ENCODE peak calls at places on chromosomes 4 and X, in eight cellular contexts. P, K, N, U, Q, R, H and E are unnamed samples.

GRCh38 chr4:176150704-176151103 is 44.7 kb downstream of the SPATA4 start:
- DNase-seq in K (no peak), P (no peak), U (no peak), R (no peak), Q (no peak), N (no peak), H (no peak), E (no peak)

GRCh38 chrX:122626871-122627270 is 557.2 kb upstream of the GRIA3 start:
- DNase-seq in U (no peak), P (no peak), Q (no peak), H (no peak), R (no peak), N (no peak), K (no peak), E (no peak)

GRCh38 chr4:70892086-70892769 is 9.9 kb upstream of the MOB1B start:
- DNase-seq in Q (peak; percentile 76), K (peak; percentile 42), H (no peak), R (no peak), U (peak; percentile 12), N (no peak), P (no peak), E (no peak)

GRCh38 chr4:117311215-117311614 is 225.8 kb upstream of the TRAM1L1 start:
- DNase-seq in Q (no peak), H (no peak), U (no peak), R (no peak), N (no peak), K (no peak), P (no peak), E (no peak)

GRCh38 chrX:127305013-127305412 is 485.5 kb downstream of the PRR32 start:
- DNase-seq in U (no peak), H (no peak), R (no peak), Q (no peak), P (no peak), K (no peak), N (no peak), E (no peak)

GRCh38 chr4:105896461-105896939 is 1.2 kb downstream of the NPNT start:
- DNase-seq in Q (no peak), N (no peak), P (peak; percentile 68), U (peak; percentile 48), H (no peak), K (no peak), R (no peak), E (peak; percentile 80)

GRCh38 chr4:304987-305680 is at the start of gene ZNF732:
- DNase-seq in N (peak; percentile 15), U (no peak), K (peak; percentile 3), P (peak; percentile 99), Q (no peak), H (peak; percentile 77), R (no peak), E (no peak)

GRCh38 chrX:24607616-24608015 is 39.5 kb downstream of the PCYT1B start:
- DNase-seq in K (no peak), H (no peak), U (no peak), R (no peak), P (no peak), Q (no peak), N (no peak), E (no peak)

GRCh38 chr4:59571805-59572430 is 1628.2 kb upstream of the ADGRL3 start:
- DNase-seq in H (no peak), N (no peak), K (no peak), Q (no peak), U (no peak), P (no peak), R (no peak), E (no peak)

GRCh38 chrX:132114607-132115006 is 13.2 kb downstream of the FRMD7 start:
- DNase-seq in P (no peak), R (no peak), K (peak; percentile 2), Q (no peak), N (no peak), H (no peak), U (no peak), E (no peak)

GRCh38 chrX:119729408-119730201 is 28.8 kb upstream of the SOWAHD start:
- DNase-seq in U (peak; percentile 64), R (peak; percentile 45), Q (peak; percentile 52), N (peak; percentile 77), K (peak; percentile 69), H (peak; percentile 58), P (peak; percentile 80), E (peak; percentile 81)

GRCh38 chr4:87973283-87974169 is 2.0 kb upstream of the SPP1 start:
- DNase-seq in K (peak; percentile 47), P (peak; percentile 88), R (no peak), Q (peak; percentile 56), N (peak; percentile 93), U (peak; percentile 30), H (peak; percentile 89), E (peak; percentile 85)

GRCh38 chr4:108072300-108072699 is 82.6 kb downstream of the HADH start:
- DNase-seq in Q (no peak), R (no peak), H (no peak), P (no peak), U (peak; percentile 46), K (no peak), N (no peak), E (no peak)

GRCh38 chr4:5730993-5731975 is 20.3 kb downstream of the EVC start:
- DNase-seq in P (no peak), H (no peak), U (no peak), Q (no peak), N (no peak), K (no peak), R (no peak), E (no peak)

GRCh38 chr4:74105656-74106275 is 6.8 kb upstream of the CXCL2 start:
- DNase-seq in N (no peak), U (no peak), H (peak; percentile 35), K (no peak), Q (no peak), P (no peak), R (no peak), E (no peak)

GRCh38 chr4:163694385-163694784 is 199.9 kb downstream of the TMA16 start:
- DNase-seq in K (no peak), H (peak; percentile 47), R (no peak), U (no peak), Q (no peak), N (no peak), P (peak; percentile 23), E (no peak)

GRCh38 chr4:4443821-4444220 is 56.9 kb downstream of the NSG1 start:
- DNase-seq in R (no peak), P (peak; percentile 46), H (peak; percentile 66), U (no peak), N (peak; percentile 68), Q (no peak), K (peak; percentile 70), E (no peak)

GRCh38 chr4:27082786-27083185 is 222.1 kb downstream of the STIM2 start:
- DNase-seq in Q (no peak), P (no peak), H (no peak), U (no peak), K (no peak), R (no peak), N (no peak), E (no peak)

GRCh38 chr4:7909966-7910720 is 29.5 kb downstream of the AFAP1 start:
- DNase-seq in H (no peak), P (no peak), Q (no peak), R (no peak), N (peak; percentile 83), U (no peak), K (no peak), E (no peak)

GRCh38 chrX:40148189-40148438 is 50.4 kb upstream of the BCOR start:
- DNase-seq in H (no peak), N (no peak), Q (no peak), R (no peak), U (no peak), K (no peak), P (no peak), E (no peak)

GRCh38 chrX:40145670-40146470 is 48.1 kb upstream of the BCOR start:
- DNase-seq in Q (no peak), H (no peak), R (no peak), P (no peak), K (no peak), U (no peak), N (no peak), E (peak; percentile 68)

GRCh38 chrX:40145001-40145631 is 47.4 kb upstream of the BCOR start:
- DNase-seq in R (no peak), P (peak; percentile 66), K (no peak), N (peak; percentile 71), U (no peak), Q (no peak), H (no peak), E (peak; percentile 90)

GRCh38 chrX:40147399-40148188 is 49.8 kb upstream of the BCOR start:
- DNase-seq in R (no peak), U (no peak), P (peak; percentile 41), H (no peak), K (no peak), N (no peak), Q (no peak), E (peak; percentile 82)

GRCh38 chrX:40146471-40147398 is 49.0 kb upstream of the BCOR start:
- DNase-seq in N (no peak), H (no peak), K (no peak), U (no peak), P (peak; percentile 62), Q (peak; percentile 65), R (no peak), E (peak; percentile 88)
- H3K4me3 ChIP-seq in N (peak overlapping the region; percentile 63), H (peak overlapping the region; percentile 36), K (no peak overlapping the region), U (peak overlapping the region; percentile 35), P (peak overlapping the region; percentile 58), Q (peak overlapping the region; percentile 56), R (no peak overlapping the region), E (peak overlapping the region; percentile 69)

DNA sequence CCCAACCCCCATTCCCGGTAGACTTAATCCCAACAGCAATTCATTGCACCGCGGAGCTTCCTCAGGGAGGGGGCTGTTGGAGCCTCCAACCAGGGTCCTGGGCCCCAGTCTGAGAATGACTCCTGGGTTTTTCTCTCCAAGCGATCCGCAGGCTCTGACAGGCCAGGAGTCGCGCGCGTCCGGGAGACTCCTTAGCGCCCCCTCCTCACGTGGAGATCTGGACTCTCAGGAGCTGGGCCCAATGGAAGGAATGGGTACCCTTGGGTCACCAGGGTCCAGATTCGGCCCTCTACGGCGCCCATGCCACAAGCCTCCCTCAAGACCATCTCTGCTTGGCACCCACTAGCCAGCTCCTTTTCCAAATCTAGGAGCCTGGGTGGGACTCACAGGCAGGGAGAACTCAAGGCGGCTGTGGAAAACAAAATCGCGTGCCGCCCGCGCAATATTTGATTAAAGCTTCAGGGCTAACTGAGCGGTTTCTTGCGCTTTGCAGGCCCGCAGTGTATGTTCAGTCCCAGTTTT is 7.1 kb downstream of the HAND2 start:
- DNase-seq in P (no peak), Q (no peak), N (no peak), R (no peak), U (no peak), H (no peak), K (no peak), E (no peak)
- TF ChIP-seq CTCF in P (no peak), Q (no peak), N (no peak), R (no peak), U (no peak), H (no peak), K (no peak), E (no peak)

GRCh38 chr4:147734496-147734895 is 2.6 kb downstream of the ARHGAP10 start:
- DNase-seq in P (no peak), Q (no peak), H (no peak), U (no peak), N (no peak), K (no peak), R (no peak), E (no peak)
- H3K4me3 ChIP-seq in P (no peak overlapping the region), Q (peak overlapping the region; percentile 86), H (peak overlapping the region; percentile 1), U (peak overlapping the region; percentile 69), N (peak overlapping the region; percentile 84), K (no peak overlapping the region), R (no peak overlapping the region), E (no peak overlapping the region)

DNA sequence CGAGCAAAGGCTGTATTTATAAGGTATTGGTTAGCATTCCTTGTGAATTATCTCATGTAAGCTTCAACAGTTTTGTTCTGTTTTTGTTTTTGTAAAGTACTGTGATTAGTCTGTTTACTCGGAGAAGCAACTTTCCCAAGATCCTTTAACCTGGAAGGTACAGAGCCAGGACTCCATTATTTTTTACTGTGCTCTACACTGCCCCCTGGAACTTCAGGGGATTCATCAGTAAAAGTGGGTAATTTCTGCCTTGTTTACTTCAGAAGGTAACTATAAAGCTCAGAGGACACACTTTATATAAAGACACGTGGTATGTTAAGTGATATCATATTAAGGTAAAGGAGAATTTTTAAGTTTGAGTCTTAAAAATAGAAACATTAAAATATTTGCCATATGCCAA is 124.9 kb downstream of the IQCM start:
- DNase-seq in R (no peak), H (no peak), Q (no peak), U (no peak), N (no peak), P (peak; percentile 52), K (no peak), E (peak; percentile 49)
- TF ChIP-seq CTCF in R (no peak), H (peak; percentile 20), Q (no peak), U (no peak), N (no peak), P (peak; percentile 64), K (no peak), E (peak; percentile 74)